ENCODE peak calls at places on chromosomes 5 and 9, in seven cellular contexts. Z is T-helper 9 cell; F is bronchial epithelial cell; L is lung; K is smooth muscle cell of the brain vasculature; P is astrocyte of the spinal cord; Q is activated T-cell treated with anti-CD3 and anti-CD28 coated beads, Interleukin-2, amount 50 U/mL, for 72 hours. Y is an unnamed sample.

GRCh38 chr5:158751961-158752655 is 347.6 kb downstream of the EBF1 start:
- DNase-seq in Z (no peak), F (no peak), L (no peak), K (no peak), P (no peak), Q (no peak), Y (no peak)

GRCh38 chr5:150595466-150596031 is 44.9 kb upstream of the SYNPO start:
- DNase-seq in Z (no peak), F (no peak), L (no peak), K (no peak), P (peak), Q (no peak), Y (no peak)

GRCh38 chr9:122227576-122227903 is 1.2 kb downstream of the LHX6 start:
- DNase-seq in Z (no peak), F (no peak), L (no peak), K (no peak), P (no peak), Q (no peak), Y (no peak)

GRCh38 chr9:120384925-120385272 is 195.1 kb downstream of the CDK5RAP2 start:
- DNase-seq in Z (no peak), F (no peak), L (no peak), K (no peak), P (no peak), Q (no peak), Y (no peak)

GRCh38 chr5:158026248-158027031 is 167.5 kb upstream of the CLINT1 start:
- DNase-seq in Z (no peak), F (no peak), L (no peak), K (no peak), P (no peak), Q (no peak), Y (no peak)

GRCh38 chr5:133063965-133064364 is 12.2 kb downstream of the HSPA4 start:
- DNase-seq in Z (no peak), F (peak), L (no peak), K (no peak), P (no peak), Q (no peak), Y (no peak)

GRCh38 chr5:4306029-4306428 is 710.4 kb downstream of the IRX1 start:
- DNase-seq in Z (no peak), F (no peak), L (no peak), K (no peak), P (no peak), Q (no peak), Y (no peak)

GRCh38 chr5:149219584-149219983 is 52.1 kb upstream of the AFAP1L1 start:
- DNase-seq in Z (no peak), F (no peak), L (no peak), K (no peak), P (no peak), Q (no peak), Y (no peak)

GRCh38 chr9:127166651-127167524 is 44.5 kb upstream of the ANGPTL2 start:
- DNase-seq in Z (no peak), F (peak), L (no peak), K (no peak), P (no peak), Q (no peak), Y (no peak)

GRCh38 chr5:64773533-64773932 is 4.8 kb downstream of the CWC27 start:
- DNase-seq in Z (no peak), F (no peak), L (no peak), K (no peak), P (no peak), Q (no peak), Y (no peak)

GRCh38 chr9:127177221-127177620 is 54.8 kb upstream of the ANGPTL2 start:
- DNase-seq in Z (no peak), F (no peak), L (no peak), K (no peak), P (no peak), Q (no peak), Y (no peak)

GRCh38 chr9:131554088-131554864 is 9.0 kb downstream of the PRRT1B start:
- DNase-seq in Z (no peak), F (no peak), L (no peak), K (no peak), P (no peak), Q (no peak), Y (no peak)

GRCh38 chr5:82314964-82315728 is 37.0 kb upstream of the RPS23 start:
- DNase-seq in Z (no peak), F (peak), L (no peak), K (no peak), P (peak), Q (no peak), Y (no peak)

GRCh38 chr5:167294861-167295685 is 996.4 kb upstream of the WWC1 start:
- DNase-seq in Z (no peak), F (peak), L (no peak), K (peak), P (peak), Q (no peak), Y (no peak)

GRCh38 chr5:96114736-96115466 is 153.2 kb upstream of the ELL2 start:
- DNase-seq in Z (no peak), F (peak), L (no peak), K (no peak), P (peak), Q (peak), Y (no peak)

GRCh38 chr9:23123048-23123632 is 676.5 kb downstream of the DMRTA1 start:
- DNase-seq in Z (no peak), F (peak), L (no peak), K (peak), P (peak), Q (no peak), Y (peak)

GRCh38 chr5:153714732-153715287 is 224.3 kb downstream of the GRIA1 start:
- DNase-seq in Z (no peak), F (peak), L (no peak), K (no peak), P (peak), Q (no peak), Y (no peak)

GRCh38 chr9:120891255-120891954 is 14.4 kb upstream of the PHF19 start:
- DNase-seq in Z (peak), F (peak), L (no peak), K (no peak), P (no peak), Q (peak), Y (no peak)

GRCh38 chr5:61910771-61911170 is 395.2 kb upstream of the KIF2A start:
- DNase-seq in Z (no peak), F (peak), L (no peak), K (no peak), P (no peak), Q (no peak), Y (no peak)

GRCh38 chr5:128074171-128074570 is 9.4 kb upstream of the SLC12A2 start:
- DNase-seq in Z (no peak), F (no peak), L (no peak), K (no peak), P (no peak), Q (no peak), Y (no peak)

GRCh38 chr9:128097156-128098016 is 29.4 kb downstream of the SLC25A25 start:
- DNase-seq in Z (no peak), F (no peak), L (no peak), K (no peak), P (no peak), Q (no peak), Y (no peak)